ENCODE peak calls at places on chromosome 4, in six cellular contexts. Q is activated CD8-positive, alpha-beta T cell treated with anti-CD3 and anti-CD28 coated beads for 36 hours; E is foreskin fibroblast; Z is mesenchymal stem cell; S is progenitor cell of endocrine pancreas; F is keratinocyte. W is an unnamed sample.

GRCh38 chr4:52157641-52158316 is 106.7 kb downstream of the SPATA18 start:
- DNase-seq in Q (no peak), E (peak), Z (no peak), S (no peak), F (no peak), W (no peak)

GRCh38 chr4:152828122-152828521 is 48.4 kb downstream of the ARFIP1 start:
- DNase-seq in Q (no peak), E (peak), Z (no peak), S (no peak), F (no peak), W (no peak)

GRCh38 chr4:23614284-23614892 is 275.5 kb downstream of the PPARGC1A start:
- DNase-seq in Q (peak), E (peak), Z (peak), S (no peak), F (no peak), W (no peak)

GRCh38 chr4:15893967-15894366 is 44.6 kb downstream of the FGFBP1 start:
- DNase-seq in Q (no peak), E (peak), Z (peak), S (no peak), F (peak), W (no peak)

GRCh38 chr4:1870328-1870577 is 940 bp upstream of the NSD2 start:
- DNase-seq in Q (peak), E (peak), Z (peak), S (peak), F (no peak), W (no peak)

GRCh38 chr4:152707632-152708031 is 27.8 kb upstream of the TMEM154 start:
- DNase-seq in Q (no peak), E (no peak), Z (no peak), S (no peak), F (no peak), W (no peak)

GRCh38 chr4:7214359-7214758 is 22.0 kb downstream of the SORCS2 start:
- DNase-seq in Q (no peak), E (peak), Z (no peak), S (no peak), F (no peak), W (no peak)

GRCh38 chr4:11421116-11421515 is 7.6 kb downstream of the HS3ST1 start:
- DNase-seq in Q (no peak), E (no peak), Z (peak), S (no peak), F (no peak), W (no peak)

GRCh38 chr4:160319221-160319867 is 1216.5 kb downstream of the RAPGEF2 start:
- DNase-seq in Q (no peak), E (no peak), Z (no peak), S (no peak), F (peak), W (no peak)

GRCh38 chr4:139550724-139551429 is 5.1 kb downstream of the SETD7 start:
- DNase-seq in Q (no peak), E (no peak), Z (peak), S (no peak), F (no peak), W (no peak)

GRCh38 chr4:120286813-120287212 is 220.2 kb upstream of the MAD2L1 start:
- DNase-seq in Q (no peak), E (no peak), Z (peak), S (no peak), F (no peak), W (no peak)

GRCh38 chr4:177596035-177596434 is 153.8 kb upstream of the AGA start:
- DNase-seq in Q (peak), E (peak), Z (peak), S (no peak), F (peak), W (no peak)

GRCh38 chr4:4995103-4995761 is 24.0 kb downstream of the CYTL1 start:
- DNase-seq in Q (peak), E (peak), Z (peak), S (peak), F (peak), W (no peak)

GRCh38 chr4:96912731-96913130 is 1072.8 kb downstream of the PDHA2 start:
- DNase-seq in Q (no peak), E (no peak), Z (no peak), S (no peak), F (no peak), W (no peak)

GRCh38 chr4:56348582-56348981 is 38.7 kb downstream of the AASDH start:
- DNase-seq in Q (no peak), E (no peak), Z (no peak), S (no peak), F (no peak), W (no peak)

GRCh38 chr4:42519803-42520417 is 122.6 kb downstream of the SHISA3 start:
- DNase-seq in Q (peak), E (peak), Z (peak), S (peak), F (no peak), W (peak)

GRCh38 chr4:110087116-110087708 is 111.2 kb downstream of the ELOVL6 start:
- DNase-seq in Q (no peak), E (peak), Z (peak), S (no peak), F (peak), W (no peak)

GRCh38 chr4:91961504-91961903 is 342.3 kb upstream of the GRID2 start:
- DNase-seq in Q (no peak), E (peak), Z (peak), S (no peak), F (no peak), W (no peak)

GRCh38 chr4:152735302-152735917 is 44.1 kb downstream of the TIGD4 start:
- DNase-seq in Q (no peak), E (peak), Z (peak), S (no peak), F (no peak), W (peak)

GRCh38 chr4:184056877-184057276 is 151.8 kb downstream of the STOX2 start:
- DNase-seq in Q (no peak), E (no peak), Z (no peak), S (no peak), F (no peak), W (no peak)